ENCODE peak calls at places on chromosome 16, in five cellular contexts. S, G, V, F and P are unnamed samples.
A peak's percentile ranks its signal among the peaks of the same experiment; 100 is the strongest.

GRCh38 chr16:1154291-1154886 is 1.5 kb downstream of the CACNA1H start:
- DNase-seq in F (no peak), V (no peak), G (no peak), S (no peak), P (no peak)

GRCh38 chr16:75139498-75139897 is 8.8 kb upstream of the ZFP1 start:
- DNase-seq in S (no peak), V (no peak), F (no peak), G (no peak), P (no peak)

GRCh38 chr16:5634781-5635180 is 537.2 kb upstream of the EEF2KMT start:
- DNase-seq in G (no peak), S (no peak), V (no peak), F (no peak), P (no peak)

GRCh38 chr16:46743232-46743719 is 4.9 kb downstream of the MYLK3 start:
- DNase-seq in F (no peak), S (no peak), V (no peak), G (no peak), P (no peak)

GRCh38 chr16:10202650-10203049 is 20.4 kb upstream of the GRIN2A start:
- DNase-seq in V (no peak), S (no peak), F (no peak), G (no peak), P (no peak)

GRCh38 chr16:49620158-49620867 is 235.6 kb downstream of the ZNF423 start:
- DNase-seq in S (no peak), G (no peak), V (no peak), F (peak; percentile 92), P (no peak)

GRCh38 chr16:61653544-61653943 is 382.7 kb downstream of the CDH8 start:
- DNase-seq in S (no peak), G (no peak), F (no peak), V (no peak), P (no peak)

GRCh38 chr16:89012622-89012995 is 35.6 kb upstream of the CBFA2T3 start:
- DNase-seq in V (no peak), F (no peak), G (no peak), S (no peak), P (no peak)

GRCh38 chr16:87931504-87931903 is 4.8 kb downstream of the CA5A start:
- DNase-seq in G (no peak), V (no peak), S (no peak), F (no peak), P (no peak)

GRCh38 chr16:57178793-57179212 is 7.0 kb downstream of the PSME3IP1 start:
- DNase-seq in S (no peak), V (no peak), G (no peak), F (no peak), P (no peak)

GRCh38 chr16:716768-717325 is 1.9 kb downstream of the METRN start:
- DNase-seq in V (no peak), F (no peak), S (no peak), G (no peak), P (no peak)

GRCh38 chr16:29696881-29697331 is 17.9 kb downstream of the QPRT start:
- DNase-seq in F (no peak), S (no peak), V (no peak), G (no peak), P (no peak)

GRCh38 chr16:2008009-2008526 is 1.6 kb downstream of the ZNF598 start:
- DNase-seq in G (peak; percentile 89), F (no peak), S (no peak), V (peak; percentile 56), P (peak; percentile 76)

GRCh38 chr16:23889189-23889588 is 53.4 kb downstream of the PRKCB start:
- DNase-seq in S (no peak), F (no peak), V (no peak), G (no peak), P (no peak)

GRCh38 chr16:24819462-24820040 is 26.2 kb upstream of the SLC5A11 start:
- DNase-seq in G (no peak), V (no peak), F (no peak), S (no peak), P (no peak)

GRCh38 chr16:53142823-53143568 is 88.2 kb downstream of the CHD9 start:
- DNase-seq in F (no peak), V (no peak), G (peak; percentile 76), S (no peak), P (no peak)

GRCh38 chr16:57540387-57540786 is 2.1 kb upstream of the ADGRG5 start:
- DNase-seq in V (no peak), G (no peak), S (no peak), F (no peak), P (no peak)

GRCh38 chr16:57304169-57305061 is 19.9 kb upstream of the PLLP start:
- DNase-seq in V (no peak), F (peak; percentile 56), G (peak; percentile 56), S (no peak), P (no peak)

GRCh38 chr16:75803753-75804152 is 77.5 kb upstream of the CPHXL start:
- DNase-seq in G (no peak), S (no peak), V (no peak), F (no peak), P (no peak)

GRCh38 chr16:35868630-35869029 is 2409.2 kb downstream of the TP53TG3F start:
- DNase-seq in G (no peak), S (no peak), F (no peak), V (no peak), P (no peak)
- H3K9me3 ChIP-seq in G (peaks cover 1% of the 10 kb centered on the region), S (peaks cover 5% of the 10 kb centered on the region), F (no peaks in the 10 kb centered on the region), V (peaks cover 13% of the 10 kb centered on the region), P (no peaks in the 10 kb centered on the region)

DNA sequence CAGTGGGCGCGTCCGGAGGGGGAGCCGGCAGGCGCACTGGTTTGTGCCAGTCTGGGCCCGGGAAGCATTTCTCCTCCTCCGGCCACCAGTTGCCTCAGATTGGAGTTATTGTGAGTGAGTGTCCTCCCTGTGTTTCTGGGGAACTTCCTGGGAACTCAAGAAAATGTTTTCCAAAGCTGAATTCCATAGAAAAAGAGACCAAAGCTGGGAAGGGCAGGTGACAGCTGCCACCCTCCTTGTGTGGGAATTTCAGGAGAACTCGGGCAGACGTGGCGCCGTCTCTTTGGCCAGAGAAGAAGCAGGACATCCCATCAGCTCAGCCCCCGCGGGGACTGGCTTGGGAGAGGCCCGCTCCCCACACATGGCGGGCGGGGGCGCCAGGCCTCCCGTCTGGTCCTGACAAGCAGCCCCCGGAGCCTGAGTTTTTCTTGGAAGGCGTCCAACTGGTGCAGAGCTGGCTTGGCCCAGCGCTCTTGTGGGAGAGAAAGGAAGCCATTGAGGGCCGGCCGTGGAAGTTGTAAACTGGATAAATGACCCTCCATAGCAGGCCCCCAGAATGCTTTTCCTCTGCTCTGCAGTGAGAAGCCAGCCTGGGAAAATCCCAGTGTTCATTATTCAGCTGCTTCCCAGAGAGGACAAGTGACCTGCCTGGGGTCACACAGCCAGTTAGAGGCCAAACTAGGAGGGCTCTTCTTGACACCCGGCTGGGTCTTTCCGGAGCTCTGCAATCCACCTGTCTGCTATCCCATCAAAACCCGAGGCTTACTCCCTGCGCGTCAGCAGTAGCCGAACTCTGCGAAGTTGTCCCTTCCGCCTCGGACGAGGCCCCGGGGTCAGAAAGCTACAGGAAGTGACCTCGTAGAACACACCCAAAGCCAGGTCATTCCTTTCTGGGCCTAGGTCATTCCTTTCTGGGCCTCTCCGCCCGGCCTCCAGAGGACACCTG is 39.2 kb upstream of the GSE1 start:
- DNase-seq in S (no peak), F (peak; percentile 89), G (no peak), V (no peak), P (no peak)
- H3K4me3 ChIP-seq in S (no peak overlapping the region), F (peak overlapping the region; percentile 33), G (no peak overlapping the region), V (no peak overlapping the region), P (no peak overlapping the region)

DNA sequence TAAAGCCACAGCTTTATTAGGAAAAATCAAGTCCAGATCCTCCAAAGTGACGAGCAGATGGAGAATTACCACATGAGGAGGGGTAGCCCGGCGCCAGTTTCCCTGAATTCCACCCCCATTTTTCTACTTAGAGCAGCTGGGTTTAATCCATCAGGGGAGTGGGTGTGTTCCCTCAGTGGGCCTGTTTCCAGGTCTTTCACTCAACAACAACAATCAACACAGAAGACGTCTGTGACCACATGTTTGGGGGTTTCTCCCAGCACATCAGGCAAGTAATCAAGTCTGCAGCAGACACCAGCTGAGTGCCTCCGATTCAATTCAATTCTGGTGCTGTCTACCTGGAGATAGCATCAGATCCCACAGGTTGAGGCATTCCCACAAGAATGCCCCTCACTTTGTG is 6.9 kb downstream of the SLC6A2 start:
- DNase-seq in G (no peak), V (no peak), S (no peak), F (no peak), P (no peak)
- H3K27ac ChIP-seq in G (no peak overlapping the region), V (no peak overlapping the region), S (no peak overlapping the region), F (no peak overlapping the region), P (no peak overlapping the region)

GRCh38 chr16:3215601-3216262 is 19.2 kb downstream of the ZNF200 start:
- DNase-seq in S (no peak), G (no peak), V (no peak), F (no peak), P (no peak)

GRCh38 chr16:3212006-3212405 is 23.0 kb downstream of the ZNF200 start:
- DNase-seq in S (no peak), V (no peak), G (no peak), F (no peak), P (no peak)

GRCh38 chr16:3214904-3215600 is 19.9 kb downstream of the ZNF200 start:
- DNase-seq in V (peak; percentile 67), G (peak; percentile 5), F (no peak), S (peak; percentile 11), P (no peak)

GRCh38 chr16:3212567-3212966 is 22.4 kb downstream of the ZNF200 start:
- DNase-seq in V (no peak), S (no peak), G (no peak), F (no peak), P (no peak)

GRCh38 chr16:3216263-3216640 is 18.7 kb downstream of the ZNF200 start:
- DNase-seq in S (no peak), F (no peak), V (peak; percentile 51), G (no peak), P (no peak)
- H3K9me3 ChIP-seq in S (peaks cover 2% of the 10 kb centered on the region), F (peaks cover 11% of the 10 kb centered on the region), V (no peaks in the 10 kb centered on the region), G (no peaks in the 10 kb centered on the region), P (peaks cover 15% of the 10 kb centered on the region)

GRCh38 chr16:65280988-65281530 is 159.2 kb upstream of the CDH11 start:
- DNase-seq in F (no peak), V (no peak), G (no peak), S (no peak), P (no peak)
- H3K4me3 ChIP-seq in F (no peak overlapping the region), V (no peak overlapping the region), G (no peak overlapping the region), S (no peak overlapping the region), P (no peak overlapping the region)

DNA sequence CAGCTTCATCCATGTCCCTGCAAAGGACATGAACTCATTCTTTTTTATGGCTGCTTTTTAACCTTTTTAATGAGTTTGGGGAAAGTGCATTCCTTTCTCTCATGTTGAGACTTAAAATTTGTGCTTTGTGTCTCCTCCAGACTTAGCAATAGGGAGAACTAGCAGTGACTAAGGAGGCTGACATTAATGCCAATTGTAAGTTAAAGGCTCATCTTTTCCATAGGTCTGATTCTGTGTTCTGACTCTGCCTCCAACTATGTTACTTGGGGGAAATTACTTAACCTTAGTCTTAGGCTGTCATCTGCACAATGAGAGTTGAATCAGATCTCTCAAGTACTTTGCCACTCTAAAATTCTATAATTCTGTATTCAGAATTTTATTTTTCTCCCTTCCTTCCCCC is 17.5 kb upstream of the PHAF1 start:
- DNase-seq in G (no peak), S (no peak), V (no peak), F (no peak), P (no peak)
- H3K27ac ChIP-seq in G (no peak overlapping the region), S (no peak overlapping the region), V (no peak overlapping the region), F (no peak overlapping the region), P (no peak overlapping the region)

GRCh38 chr16:35636831-35637230 is 2177.4 kb downstream of the TP53TG3F start:
- DNase-seq in V (no peak), S (no peak), F (no peak), G (no peak), P (no peak)
- H3K9me3 ChIP-seq in V (no peaks in the 10 kb centered on the region), S (peaks cover 3% of the 10 kb centered on the region), F (no peaks in the 10 kb centered on the region), G (peaks cover 1% of the 10 kb centered on the region), P (peaks cover 41% of the 10 kb centered on the region)